ENCODE peak calls at places on chromosomes 16 and 17, in eight cellular contexts. One of them, this sample, is unnamed.

GRCh38 chr17:20202141-20202574 is 193.0 kb downstream of the SPECC1 start:
- DNase-seq in Peyer's patch: no peak
- DNase-seq in esophagus muscularis mucosa: no peak
- DNase-seq in ovary: no peak
- DNase-seq in IMR-90: no peak
- DNase-seq in A549: no peak
- DNase-seq in transverse colon: peak; percentile 52
- DNase-seq in sigmoid colon: no peak
- DNase-seq in this sample: no peak

GRCh38 chr16:52547001-52547833 is at the start of gene TOX3:
- DNase-seq in sigmoid colon: no peak
- DNase-seq in A549: no peak
- DNase-seq in esophagus muscularis mucosa: peak; percentile 62
- DNase-seq in IMR-90: no peak
- DNase-seq in transverse colon: peak; percentile 74
- DNase-seq in Peyer's patch: no peak
- DNase-seq in ovary: no peak
- DNase-seq in this sample: no peak

GRCh38 chr17:20299013-20299412 is 168.3 kb downstream of the LGALS9B start:
- DNase-seq in transverse colon: no peak
- DNase-seq in ovary: no peak
- DNase-seq in sigmoid colon: no peak
- DNase-seq in esophagus muscularis mucosa: no peak
- DNase-seq in Peyer's patch: no peak
- DNase-seq in IMR-90: no peak
- DNase-seq in A549: no peak
- DNase-seq in this sample: no peak

GRCh38 chr17:81537343-81537855 is 9.2 kb downstream of the FSCN2 start:
- DNase-seq in A549: peak; percentile 77
- DNase-seq in transverse colon: peak; percentile 67
- DNase-seq in sigmoid colon: no peak
- DNase-seq in esophagus muscularis mucosa: no peak
- DNase-seq in ovary: no peak
- DNase-seq in IMR-90: no peak
- DNase-seq in Peyer's patch: peak; percentile 56
- DNase-seq in this sample: no peak

GRCh38 chr17:36885161-36885735 is 52.0 kb upstream of the LHX1 start:
- DNase-seq in sigmoid colon: no peak
- DNase-seq in ovary: no peak
- DNase-seq in IMR-90: no peak
- DNase-seq in transverse colon: no peak
- DNase-seq in A549: no peak
- DNase-seq in Peyer's patch: no peak
- DNase-seq in esophagus muscularis mucosa: no peak
- DNase-seq in this sample: no peak

GRCh38 chr17:3594976-3595375 is 14.2 kb downstream of the TRPV1 start:
- DNase-seq in Peyer's patch: no peak
- DNase-seq in ovary: no peak
- DNase-seq in esophagus muscularis mucosa: no peak
- DNase-seq in IMR-90: no peak
- DNase-seq in sigmoid colon: no peak
- DNase-seq in transverse colon: no peak
- DNase-seq in A549: no peak
- DNase-seq in this sample: no peak

GRCh38 chr17:29125651-29126050 is 54.5 kb downstream of the MYO18A start:
- DNase-seq in IMR-90: no peak
- DNase-seq in Peyer's patch: no peak
- DNase-seq in ovary: no peak
- DNase-seq in transverse colon: no peak
- DNase-seq in sigmoid colon: no peak
- DNase-seq in A549: no peak
- DNase-seq in esophagus muscularis mucosa: no peak
- DNase-seq in this sample: no peak

GRCh38 chr16:89545831-89546574 is 14.5 kb upstream of the RPL13 start:
- DNase-seq in A549: no peak
- DNase-seq in sigmoid colon: no peak
- DNase-seq in esophagus muscularis mucosa: no peak
- DNase-seq in IMR-90: no peak
- DNase-seq in ovary: no peak
- DNase-seq in Peyer's patch: no peak
- DNase-seq in transverse colon: peak; percentile 80
- DNase-seq in this sample: no peak

GRCh38 chr17:82449883-82450356 is 632 bp downstream of the CYBC1 start:
- DNase-seq in A549: no peak
- DNase-seq in transverse colon: no peak
- DNase-seq in IMR-90: no peak
- DNase-seq in ovary: no peak
- DNase-seq in esophagus muscularis mucosa: no peak
- DNase-seq in Peyer's patch: peak; percentile 43
- DNase-seq in sigmoid colon: no peak
- DNase-seq in this sample: no peak

GRCh38 chr16:17155480-17155879 is 315.3 kb downstream of the XYLT1 start:
- DNase-seq in IMR-90: no peak
- DNase-seq in Peyer's patch: no peak
- DNase-seq in A549: no peak
- DNase-seq in transverse colon: no peak
- DNase-seq in sigmoid colon: no peak
- DNase-seq in ovary: no peak
- DNase-seq in esophagus muscularis mucosa: no peak
- DNase-seq in this sample: no peak

GRCh38 chr17:50169121-50169764 is 3.4 kb downstream of the SGCA start:
- DNase-seq in ovary: peak; percentile 61
- DNase-seq in sigmoid colon: no peak
- DNase-seq in IMR-90: peak; percentile 74
- DNase-seq in Peyer's patch: peak; percentile 62
- DNase-seq in esophagus muscularis mucosa: no peak
- DNase-seq in transverse colon: peak; percentile 41
- DNase-seq in A549: peak; percentile 59
- DNase-seq in this sample: no peak

GRCh38 chr16:74601131-74601871 is 5.6 kb downstream of the GLG1 start:
- DNase-seq in sigmoid colon: no peak
- DNase-seq in transverse colon: peak; percentile 63
- DNase-seq in esophagus muscularis mucosa: no peak
- DNase-seq in ovary: no peak
- DNase-seq in IMR-90: no peak
- DNase-seq in Peyer's patch: peak; percentile 49
- DNase-seq in A549: no peak
- DNase-seq in this sample: no peak

GRCh38 chr17:12180644-12181261 is 160.1 kb downstream of the MAP2K4 start:
- DNase-seq in IMR-90: peak; percentile 79
- DNase-seq in transverse colon: peak; percentile 11
- DNase-seq in Peyer's patch: no peak
- DNase-seq in ovary: peak; percentile 46
- DNase-seq in A549: peak; percentile 27
- DNase-seq in sigmoid colon: no peak
- DNase-seq in esophagus muscularis mucosa: no peak
- DNase-seq in this sample: no peak

GRCh38 chr16:58649707-58650106 is 20.1 kb upstream of the CNOT1 start:
- DNase-seq in ovary: no peak
- DNase-seq in Peyer's patch: no peak
- DNase-seq in IMR-90: no peak
- DNase-seq in A549: no peak
- DNase-seq in sigmoid colon: no peak
- DNase-seq in transverse colon: peak; percentile 35
- DNase-seq in esophagus muscularis mucosa: no peak
- DNase-seq in this sample: no peak

GRCh38 chr17:80882323-80882722 is 109.3 kb upstream of the CHMP6 start:
- DNase-seq in Peyer's patch: no peak
- DNase-seq in A549: no peak
- DNase-seq in ovary: peak; percentile 9
- DNase-seq in IMR-90: no peak
- DNase-seq in transverse colon: no peak
- DNase-seq in sigmoid colon: peak; percentile 41
- DNase-seq in esophagus muscularis mucosa: no peak
- DNase-seq in this sample: no peak

GRCh38 chr17:28747046-28747691 is 3.4 kb downstream of the TRAF4 start:
- DNase-seq in A549: no peak
- DNase-seq in IMR-90: no peak
- DNase-seq in Peyer's patch: no peak
- DNase-seq in sigmoid colon: no peak
- DNase-seq in esophagus muscularis mucosa: no peak
- DNase-seq in ovary: peak; percentile 35
- DNase-seq in transverse colon: peak; percentile 78
- DNase-seq in this sample: no peak

GRCh38 chr17:62058611-62059010 is 6.5 kb downstream of the MED13 start:
- DNase-seq in transverse colon: no peak
- DNase-seq in esophagus muscularis mucosa: no peak
- DNase-seq in IMR-90: no peak
- DNase-seq in sigmoid colon: no peak
- DNase-seq in A549: no peak
- DNase-seq in ovary: no peak
- DNase-seq in Peyer's patch: no peak
- DNase-seq in this sample: no peak

GRCh38 chr17:40340327-40340726 is 24.2 kb downstream of the GJD3 start:
- DNase-seq in sigmoid colon: no peak
- DNase-seq in IMR-90: no peak
- DNase-seq in transverse colon: no peak
- DNase-seq in ovary: no peak
- DNase-seq in Peyer's patch: no peak
- DNase-seq in A549: no peak
- DNase-seq in esophagus muscularis mucosa: no peak
- DNase-seq in this sample: no peak
- H3K4me3 ChIP-seq in sigmoid colon: no peak overlapping the region
- H3K4me3 ChIP-seq in IMR-90: no peak overlapping the region
- H3K4me3 ChIP-seq in transverse colon: no peak overlapping the region
- H3K4me3 ChIP-seq in ovary: no peak overlapping the region
- H3K4me3 ChIP-seq in Peyer's patch: no peak overlapping the region
- H3K4me3 ChIP-seq in A549: no peak overlapping the region
- H3K4me3 ChIP-seq in esophagus muscularis mucosa: no peak overlapping the region
- H3K4me3 ChIP-seq in this sample: no peak overlapping the region

GRCh38 chr17:8941980-8942617 is 23.4 kb downstream of the PIK3R5 start:
- DNase-seq in transverse colon: no peak
- DNase-seq in A549: no peak
- DNase-seq in ovary: no peak
- DNase-seq in sigmoid colon: no peak
- DNase-seq in esophagus muscularis mucosa: no peak
- DNase-seq in Peyer's patch: peak; percentile 64
- DNase-seq in IMR-90: no peak
- DNase-seq in this sample: no peak
- TF ChIP-seq CTCF in transverse colon: no peak
- TF ChIP-seq CTCF in A549: no peak
- TF ChIP-seq CTCF in ovary: no peak
- TF ChIP-seq CTCF in sigmoid colon: no peak
- TF ChIP-seq CTCF in esophagus muscularis mucosa: no peak
- TF ChIP-seq CTCF in Peyer's patch: no peak
- TF ChIP-seq CTCF in IMR-90: no peak
- TF ChIP-seq CTCF in this sample: no peak

GRCh38 chr17:63819131-63819530 is 8.1 kb upstream of the PSMC5 start:
- DNase-seq in sigmoid colon: no peak
- DNase-seq in A549: no peak
- DNase-seq in ovary: no peak
- DNase-seq in IMR-90: no peak
- DNase-seq in transverse colon: no peak
- DNase-seq in esophagus muscularis mucosa: no peak
- DNase-seq in Peyer's patch: no peak
- DNase-seq in this sample: no peak

GRCh38 chr17:63816669-63817068 is 10.6 kb upstream of the PSMC5 start:
- DNase-seq in esophagus muscularis mucosa: no peak
- DNase-seq in Peyer's patch: no peak
- DNase-seq in IMR-90: peak; percentile 81
- DNase-seq in sigmoid colon: no peak
- DNase-seq in A549: no peak
- DNase-seq in ovary: no peak
- DNase-seq in transverse colon: no peak
- DNase-seq in this sample: no peak

GRCh38 chr17:63816123-63816522 is 11.1 kb upstream of the PSMC5 start:
- DNase-seq in transverse colon: no peak
- DNase-seq in IMR-90: no peak
- DNase-seq in esophagus muscularis mucosa: no peak
- DNase-seq in sigmoid colon: no peak
- DNase-seq in Peyer's patch: no peak
- DNase-seq in ovary: no peak
- DNase-seq in A549: no peak
- DNase-seq in this sample: no peak

GRCh38 chr17:63819585-63820537 is 7.4 kb upstream of the PSMC5 start:
- DNase-seq in esophagus muscularis mucosa: no peak
- DNase-seq in IMR-90: no peak
- DNase-seq in ovary: no peak
- DNase-seq in A549: no peak
- DNase-seq in transverse colon: no peak
- DNase-seq in sigmoid colon: no peak
- DNase-seq in Peyer's patch: no peak
- DNase-seq in this sample: no peak

DNA sequence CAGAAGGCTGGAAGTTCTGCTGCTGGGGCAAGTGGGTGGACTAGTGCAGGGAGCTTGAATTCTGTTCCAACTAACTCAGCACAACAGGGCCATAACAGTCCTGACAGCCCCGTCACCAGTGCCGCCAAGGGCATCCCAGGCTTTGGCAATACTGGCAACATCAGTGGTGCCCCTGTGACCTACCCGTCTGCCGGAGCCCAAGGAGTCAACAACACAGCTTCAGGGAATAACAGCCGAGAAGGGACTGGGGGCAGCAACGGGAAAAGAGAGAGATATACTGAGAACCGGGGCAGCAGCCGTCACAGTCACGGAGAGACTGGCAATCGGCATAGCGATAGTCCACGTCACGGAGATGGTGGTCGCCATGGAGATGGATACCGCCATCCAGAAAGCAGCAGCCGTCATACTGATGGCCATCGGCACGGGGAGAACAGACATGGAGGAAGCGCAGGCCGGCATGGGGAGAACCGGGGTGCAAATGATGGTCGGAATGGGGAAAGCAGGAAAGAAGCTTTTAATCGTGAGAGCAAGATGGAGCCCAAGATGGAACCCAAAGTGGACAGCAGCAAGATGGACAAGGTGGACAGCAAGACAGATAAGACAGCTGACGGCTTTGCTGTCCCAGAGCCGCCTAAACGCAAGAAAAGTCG is 9.4 kb upstream of the PSMC5 start:
- DNase-seq in transverse colon: no peak
- DNase-seq in sigmoid colon: no peak
- DNase-seq in Peyer's patch: no peak
- DNase-seq in IMR-90: no peak
- DNase-seq in ovary: peak; percentile 17
- DNase-seq in A549: no peak
- DNase-seq in esophagus muscularis mucosa: no peak
- DNase-seq in this sample: no peak
- TF ChIP-seq POLR2A in transverse colon: no peak
- TF ChIP-seq POLR2A in sigmoid colon: no peak
- TF ChIP-seq POLR2A in Peyer's patch: no peak
- TF ChIP-seq POLR2A in IMR-90: no peak
- TF ChIP-seq POLR2A in ovary: no peak
- TF ChIP-seq POLR2A in A549: no peak
- TF ChIP-seq POLR2A in esophagus muscularis mucosa: no peak
- TF ChIP-seq POLR2A in this sample: no peak

GRCh38 chr17:40070644-40070894 is 7.8 kb downstream of the THRA start:
- DNase-seq in IMR-90: no peak
- DNase-seq in Peyer's patch: no peak
- DNase-seq in sigmoid colon: no peak
- DNase-seq in transverse colon: no peak
- DNase-seq in esophagus muscularis mucosa: no peak
- DNase-seq in ovary: no peak
- DNase-seq in A549: no peak
- DNase-seq in this sample: no peak
- H3K4me3 ChIP-seq in IMR-90: no peak overlapping the region
- H3K4me3 ChIP-seq in Peyer's patch: no peak overlapping the region
- H3K4me3 ChIP-seq in sigmoid colon: peak overlapping the region; percentile 40
- H3K4me3 ChIP-seq in transverse colon: no peak overlapping the region
- H3K4me3 ChIP-seq in esophagus muscularis mucosa: peak overlapping the region; percentile 50
- H3K4me3 ChIP-seq in ovary: peak overlapping the region; percentile 17
- H3K4me3 ChIP-seq in A549: peak overlapping the region; percentile 30
- H3K4me3 ChIP-seq in this sample: no peak overlapping the region

This sample was measured in lower leg skin.